ENCODE peak calls at places on chromosomes 2 and 18, in seven cellular contexts. V is sigmoid colon, O is A549, E is transverse colon, Y is ovary, R is tibial nerve, C is stomach. S is an unnamed sample.

GRCh38 chr2:70541481-70542020 is 12.1 kb downstream of the TGFA start:
- DNase-seq in V (no peak), O (no peak), E (no peak), Y (no peak), R (no peak), C (no peak), S (peak)

GRCh38 chr2:159116922-159117321 is 148.5 kb downstream of the TANC1 start:
- DNase-seq in V (no peak), O (no peak), E (no peak), Y (no peak), R (no peak), C (no peak), S (no peak)

GRCh38 chr2:240503848-240504247 is 53.9 kb downstream of the ANKMY1 start:
- DNase-seq in V (no peak), O (no peak), E (no peak), Y (no peak), R (no peak), C (no peak), S (peak)

GRCh38 chr18:78528437-78529228 is 451.0 kb upstream of the SALL3 start:
- DNase-seq in V (no peak), O (no peak), E (no peak), Y (no peak), R (no peak), C (no peak), S (no peak)

GRCh38 chr18:2617974-2618373 is 37.6 kb upstream of the SMCHD1 start:
- DNase-seq in V (no peak), O (no peak), E (no peak), Y (no peak), R (no peak), C (no peak), S (no peak)

GRCh38 chr18:63162271-63163014 is 157.1 kb downstream of the BCL2 start:
- DNase-seq in V (no peak), O (no peak), E (peak), Y (peak), R (no peak), C (peak), S (no peak)

GRCh38 chr2:199771948-199772692 is 78.9 kb downstream of the FTCDNL1 start:
- DNase-seq in V (no peak), O (no peak), E (no peak), Y (no peak), R (no peak), C (no peak), S (peak)

GRCh38 chr2:160156084-160156483 is 44.0 kb downstream of the ITGB6 start:
- DNase-seq in V (no peak), O (peak), E (no peak), Y (no peak), R (no peak), C (no peak), S (no peak)

GRCh38 chr2:129009555-129010146 is 691.0 kb upstream of the HS6ST1 start:
- DNase-seq in V (no peak), O (no peak), E (no peak), Y (no peak), R (no peak), C (no peak), S (no peak)

GRCh38 chr2:129763190-129763846 is 216.1 kb upstream of the RAB6C start:
- DNase-seq in V (no peak), O (no peak), E (no peak), Y (no peak), R (no peak), C (no peak), S (peak)

GRCh38 chr2:106562232-106562631 is 75.1 kb downstream of the CD8B2 start:
- DNase-seq in V (peak), O (no peak), E (no peak), Y (no peak), R (no peak), C (no peak), S (no peak)

GRCh38 chr2:215505044-215505786 is 69.3 kb upstream of the FN1 start:
- DNase-seq in V (no peak), O (no peak), E (peak), Y (peak), R (no peak), C (no peak), S (no peak)

GRCh38 chr2:168455692-168456525 is at the start of gene CERS6:
- DNase-seq in V (peak), O (peak), E (peak), Y (peak), R (peak), C (peak), S (peak)

GRCh38 chr2:46794693-46795317 is 120.8 kb downstream of the MCFD2 start:
- DNase-seq in V (no peak), O (no peak), E (no peak), Y (no peak), R (no peak), C (no peak), S (no peak)

GRCh38 chr2:236363878-236364277 is 99.7 kb upstream of the ASB18 start:
- DNase-seq in V (no peak), O (no peak), E (no peak), Y (no peak), R (no peak), C (no peak), S (peak)

GRCh38 chr2:129699781-129700573 is 279.5 kb upstream of the RAB6C start:
- DNase-seq in V (no peak), O (no peak), E (no peak), Y (no peak), R (no peak), C (no peak), S (peak)

GRCh38 chr18:49788327-49788908 is 24.9 kb downstream of the ACAA2 start:
- DNase-seq in V (no peak), O (no peak), E (no peak), Y (no peak), R (no peak), C (no peak), S (no peak)

GRCh38 chr2:86066007-86066578 is 39.6 kb downstream of the POLR1A start:
- DNase-seq in V (no peak), O (no peak), E (no peak), Y (no peak), R (no peak), C (no peak), S (no peak)

GRCh38 chr2:237131749-237132148 is 46.1 kb downstream of the COPS8 start:
- DNase-seq in V (no peak), O (no peak), E (no peak), Y (no peak), R (no peak), C (no peak), S (no peak)

GRCh38 chr2:66541646-66542045 is 106.7 kb downstream of the MEIS1 start:
- DNase-seq in V (no peak), O (no peak), E (no peak), Y (no peak), R (no peak), C (no peak), S (no peak)

GRCh38 chr18:5295231-5295920 is at the start of gene ZBTB14:
- DNase-seq in V (peak), O (peak), E (peak), Y (peak), R (peak), C (peak), S (no peak)

GRCh38 chr2:180614776-180615175 is 365.6 kb upstream of the UBE2E3 start:
- DNase-seq in V (no peak), O (no peak), E (no peak), Y (no peak), R (no peak), C (no peak), S (no peak)

GRCh38 chr18:36544036-36544725 is 246.7 kb downstream of the FHOD3 start:
- DNase-seq in V (no peak), O (no peak), E (no peak), Y (peak), R (no peak), C (no peak), S (peak)

GRCh38 chr2:65159261-65159660 is 29.4 kb upstream of the RAB1A start:
- DNase-seq in V (no peak), O (no peak), E (no peak), Y (no peak), R (no peak), C (no peak), S (no peak)

GRCh38 chr18:49226935-49227334 is 233.5 kb downstream of the DYM start:
- DNase-seq in V (no peak), O (no peak), E (no peak), Y (no peak), R (no peak), C (no peak), S (no peak)

GRCh38 chr2:24285484-24286152 is 74.7 kb downstream of the ITSN2 start:
- DNase-seq in V (no peak), O (no peak), E (no peak), Y (no peak), R (no peak), C (no peak), S (no peak)

GRCh38 chr2:216777637-216778273 is 82.1 kb downstream of the TNP1 start:
- DNase-seq in V (no peak), O (peak), E (no peak), Y (no peak), R (no peak), C (no peak), S (no peak)

GRCh38 chr2:197345846-197346370 is 35.3 kb upstream of the ANKRD44 start:
- DNase-seq in V (no peak), O (no peak), E (no peak), Y (no peak), R (no peak), C (no peak), S (peak)

GRCh38 chr2:23468384-23469141 is 83.6 kb downstream of the KLHL29 start:
- DNase-seq in V (peak), O (no peak), E (no peak), Y (no peak), R (no peak), C (no peak), S (no peak)

GRCh38 chr2:205858781-205859478 is 176.6 kb downstream of the NRP2 start:
- DNase-seq in V (peak), O (no peak), E (peak), Y (no peak), R (peak), C (peak), S (no peak)

GRCh38 chr2:155377178-155377780 is 678.8 kb downstream of the KCNJ3 start:
- DNase-seq in V (no peak), O (no peak), E (no peak), Y (no peak), R (no peak), C (no peak), S (no peak)

GRCh38 chr2:98926601-98927000 is 9.4 kb downstream of the CRACDL start:
- DNase-seq in V (no peak), O (no peak), E (no peak), Y (no peak), R (no peak), C (no peak), S (no peak)

GRCh38 chr18:62407660-62408059 is 82.5 kb downstream of the TNFRSF11A start:
- DNase-seq in V (no peak), O (no peak), E (no peak), Y (no peak), R (no peak), C (no peak), S (no peak)

GRCh38 chr2:170162261-170162612 is 15.7 kb upstream of the MYO3B start:
- DNase-seq in V (no peak), O (no peak), E (no peak), Y (no peak), R (no peak), C (no peak), S (no peak)

GRCh38 chr2:197152451-197153228 is 157.9 kb downstream of the ANKRD44 start:
- DNase-seq in V (no peak), O (no peak), E (no peak), Y (no peak), R (no peak), C (no peak), S (no peak)

GRCh38 chr2:190812506-190813294 is 67.9 kb upstream of the GLS start:
- DNase-seq in V (no peak), O (no peak), E (no peak), Y (no peak), R (no peak), C (no peak), S (no peak)

GRCh38 chr2:190810981-190811587 is 69.5 kb upstream of the GLS start:
- DNase-seq in V (no peak), O (no peak), E (no peak), Y (no peak), R (no peak), C (no peak), S (no peak)

GRCh38 chr2:190809876-190810525 is 70.6 kb upstream of the GLS start:
- DNase-seq in V (no peak), O (no peak), E (no peak), Y (no peak), R (no peak), C (no peak), S (no peak)

GRCh38 chr2:190805843-190806242 is 74.8 kb upstream of the GLS start:
- DNase-seq in V (no peak), O (no peak), E (no peak), Y (no peak), R (no peak), C (no peak), S (no peak)

GRCh38 chr2:190809139-190809764 is 71.4 kb upstream of the GLS start:
- DNase-seq in V (no peak), O (no peak), E (peak), Y (no peak), R (no peak), C (no peak), S (no peak)
- TF ChIP-seq EP300 in V (no peak), O (no peak), E (no peak), Y (no peak), R (no peak), C (no peak), S (no peak)

GRCh38 chr18:13614701-13615288 is 111.6 kb downstream of the FAM210A start:
- DNase-seq in V (peak), O (no peak), E (no peak), Y (no peak), R (no peak), C (no peak), S (peak)

GRCh38 chr18:13614318-13614643 is 112.1 kb downstream of the FAM210A start:
- DNase-seq in V (no peak), O (no peak), E (no peak), Y (no peak), R (no peak), C (no peak), S (no peak)

GRCh38 chr18:13612111-13612997 is 114.0 kb downstream of the FAM210A start:
- DNase-seq in V (peak), O (no peak), E (peak), Y (no peak), R (no peak), C (peak), S (peak)

GRCh38 chr18:13613099-13613498 is 113.3 kb downstream of the FAM210A start:
- DNase-seq in V (no peak), O (no peak), E (no peak), Y (no peak), R (no peak), C (no peak), S (peak)

GRCh38 chr18:13613591-13614317 is 112.6 kb downstream of the FAM210A start:
- DNase-seq in V (peak), O (no peak), E (no peak), Y (no peak), R (no peak), C (no peak), S (peak)
- TF ChIP-seq EP300 in V (no peak), O (no peak), E (no peak), Y (no peak), R (no peak), C (no peak), S (no peak)

GRCh38 chr18:55119434-55119833 is 160.2 kb upstream of the CCDC68 start:
- DNase-seq in V (no peak), O (no peak), E (no peak), Y (no peak), R (no peak), C (no peak), S (no peak)
- TF ChIP-seq EP300 in V (no peak), O (no peak), E (no peak), Y (no peak), R (no peak), C (no peak), S (no peak)

DNA sequence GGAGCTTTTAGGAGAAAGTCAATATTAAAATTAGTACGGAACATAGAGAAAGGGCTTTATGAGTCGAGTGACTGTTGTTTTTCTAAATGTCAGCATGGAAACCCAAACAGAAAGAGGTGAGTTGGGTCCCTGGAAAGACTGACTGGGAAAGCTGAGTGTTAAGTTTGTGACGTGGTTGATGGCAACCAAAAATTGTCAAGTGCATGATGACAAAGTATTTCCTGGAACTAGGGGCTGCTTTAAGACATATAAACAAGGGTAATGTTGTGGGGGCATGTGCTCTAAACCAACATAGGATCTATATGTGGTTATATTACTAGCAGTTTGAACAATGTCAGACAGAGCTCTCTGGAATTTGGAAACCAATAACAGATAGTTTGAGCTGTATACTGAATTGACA is 50.9 kb upstream of the GPD2 start:
- DNase-seq in V (no peak), O (no peak), E (no peak), Y (no peak), R (no peak), C (no peak), S (no peak)
- TF ChIP-seq EP300 in V (no peak), O (no peak), E (no peak), Y (no peak), R (no peak), C (no peak), S (no peak)

GRCh38 chr2:17718689-17719088 is 34.9 kb downstream of the SMC6 start:
- DNase-seq in V (no peak), O (no peak), E (no peak), Y (no peak), R (no peak), C (no peak), S (no peak)
- TF ChIP-seq EP300 in V (no peak), O (no peak), E (no peak), Y (no peak), R (no peak), C (no peak), S (no peak)

DNA sequence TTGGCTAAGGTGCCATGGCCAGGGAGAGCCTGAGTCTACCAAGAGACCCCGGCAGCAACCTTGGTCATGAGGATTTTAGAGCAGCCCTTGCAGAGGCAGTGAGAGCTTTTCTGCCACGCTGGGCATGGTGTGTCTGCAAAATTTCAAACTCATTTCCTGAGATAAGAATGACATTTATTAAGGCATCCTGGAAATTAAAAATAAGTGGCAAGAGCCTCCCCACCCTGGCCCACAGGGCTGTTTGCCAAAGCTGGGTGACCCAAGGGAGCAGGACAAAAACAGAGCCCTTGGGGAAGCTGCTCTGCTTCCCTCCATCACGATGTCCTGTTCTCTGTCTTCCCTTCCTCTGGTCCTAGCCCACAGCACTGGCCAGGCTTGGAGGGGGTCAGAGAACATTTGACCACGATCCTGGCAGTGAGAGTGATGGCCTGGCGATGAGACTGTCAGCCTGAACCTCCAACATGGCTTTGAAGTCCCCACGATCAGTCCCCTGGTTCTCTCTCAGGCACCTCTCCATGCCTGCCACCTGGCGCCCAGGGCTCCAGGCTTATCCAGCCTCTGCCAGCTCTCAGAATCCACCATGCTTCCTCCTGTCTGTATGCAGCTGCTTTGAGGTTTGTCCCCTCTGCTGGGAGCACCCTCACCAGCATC is 68.9 kb upstream of the RMDN2 start:
- DNase-seq in V (peak), O (no peak), E (no peak), Y (no peak), R (no peak), C (no peak), S (no peak)
- TF ChIP-seq EP300 in V (no peak), O (no peak), E (peak), Y (no peak), R (no peak), C (no peak), S (no peak)